ENCODE peak calls at places on chromosomes 2 and 18, in seven cellular contexts. One of them, this sample, is unnamed.

GRCh38 chr18:73715228-73715670 is 432.4 kb downstream of the FBXO15 start:
- DNase-seq in body of pancreas: no peak
- DNase-seq in left lung: no peak
- DNase-seq in lower lobe of right lung: no peak
- DNase-seq in CD8-positive, alpha-beta memory T cell: no peak
- DNase-seq in spleen: no peak
- DNase-seq in upper lobe of left lung: peak; percentile 27
- DNase-seq in this sample: peak; percentile 64

GRCh38 chr18:34631567-34631966 is 78.5 kb upstream of the DTNA start:
- DNase-seq in body of pancreas: no peak
- DNase-seq in left lung: no peak
- DNase-seq in lower lobe of right lung: no peak
- DNase-seq in CD8-positive, alpha-beta memory T cell: no peak
- DNase-seq in spleen: no peak
- DNase-seq in upper lobe of left lung: no peak
- DNase-seq in this sample: no peak

GRCh38 chr2:28895189-28895893 is 874 bp downstream of the WDR43 start:
- DNase-seq in body of pancreas: no peak
- DNase-seq in left lung: peak; percentile 53
- DNase-seq in lower lobe of right lung: no peak
- DNase-seq in CD8-positive, alpha-beta memory T cell: no peak
- DNase-seq in spleen: no peak
- DNase-seq in upper lobe of left lung: no peak
- DNase-seq in this sample: peak; percentile 77

GRCh38 chr2:143468341-143468888 is 339.2 kb downstream of the ARHGAP15 start:
- DNase-seq in body of pancreas: no peak
- DNase-seq in left lung: no peak
- DNase-seq in lower lobe of right lung: no peak
- DNase-seq in CD8-positive, alpha-beta memory T cell: no peak
- DNase-seq in spleen: no peak
- DNase-seq in upper lobe of left lung: no peak
- DNase-seq in this sample: no peak

GRCh38 chr2:130183500-130184373 is 1.7 kb downstream of the MZT2B start:
- DNase-seq in body of pancreas: peak; percentile 21
- DNase-seq in left lung: no peak
- DNase-seq in lower lobe of right lung: no peak
- DNase-seq in CD8-positive, alpha-beta memory T cell: no peak
- DNase-seq in spleen: peak; percentile 81
- DNase-seq in upper lobe of left lung: no peak
- DNase-seq in this sample: peak; percentile 46

GRCh38 chr2:183069174-183069573 is 9.4 kb upstream of the DUSP19 start:
- DNase-seq in body of pancreas: no peak
- DNase-seq in left lung: no peak
- DNase-seq in lower lobe of right lung: no peak
- DNase-seq in CD8-positive, alpha-beta memory T cell: no peak
- DNase-seq in spleen: no peak
- DNase-seq in upper lobe of left lung: no peak
- DNase-seq in this sample: no peak

GRCh38 chr2:12507295-12507694 is 209.4 kb upstream of the TRIB2 start:
- DNase-seq in body of pancreas: no peak
- DNase-seq in left lung: no peak
- DNase-seq in lower lobe of right lung: no peak
- DNase-seq in CD8-positive, alpha-beta memory T cell: no peak
- DNase-seq in spleen: no peak
- DNase-seq in upper lobe of left lung: no peak
- DNase-seq in this sample: no peak

GRCh38 chr18:75456277-75456676 is 28.8 kb upstream of the SMIM21 start:
- DNase-seq in body of pancreas: no peak
- DNase-seq in left lung: no peak
- DNase-seq in lower lobe of right lung: no peak
- DNase-seq in CD8-positive, alpha-beta memory T cell: no peak
- DNase-seq in spleen: no peak
- DNase-seq in upper lobe of left lung: no peak
- DNase-seq in this sample: no peak

GRCh38 chr2:84719434-84719833 is 161.4 kb downstream of the TRABD2A start:
- DNase-seq in body of pancreas: no peak
- DNase-seq in left lung: no peak
- DNase-seq in lower lobe of right lung: no peak
- DNase-seq in CD8-positive, alpha-beta memory T cell: peak; percentile 26
- DNase-seq in spleen: no peak
- DNase-seq in upper lobe of left lung: no peak
- DNase-seq in this sample: no peak

GRCh38 chr2:197453914-197454398 is 604 bp downstream of the COQ10B start:
- DNase-seq in body of pancreas: peak; percentile 83
- DNase-seq in left lung: no peak
- DNase-seq in lower lobe of right lung: no peak
- DNase-seq in CD8-positive, alpha-beta memory T cell: no peak
- DNase-seq in spleen: no peak
- DNase-seq in upper lobe of left lung: no peak
- DNase-seq in this sample: no peak

GRCh38 chr2:86525421-86526340 is 37.6 kb downstream of the CHMP3 start:
- DNase-seq in body of pancreas: no peak
- DNase-seq in left lung: no peak
- DNase-seq in lower lobe of right lung: no peak
- DNase-seq in CD8-positive, alpha-beta memory T cell: no peak
- DNase-seq in spleen: no peak
- DNase-seq in upper lobe of left lung: no peak
- DNase-seq in this sample: no peak

GRCh38 chr2:100202567-100202966 is 60.2 kb upstream of the AFF3 start:
- DNase-seq in body of pancreas: no peak
- DNase-seq in left lung: no peak
- DNase-seq in lower lobe of right lung: no peak
- DNase-seq in CD8-positive, alpha-beta memory T cell: no peak
- DNase-seq in spleen: no peak
- DNase-seq in upper lobe of left lung: no peak
- DNase-seq in this sample: no peak

GRCh38 chr18:62877448-62878221 is 162.3 kb downstream of the PHLPP1 start:
- DNase-seq in body of pancreas: no peak
- DNase-seq in left lung: no peak
- DNase-seq in lower lobe of right lung: no peak
- DNase-seq in CD8-positive, alpha-beta memory T cell: no peak
- DNase-seq in spleen: no peak
- DNase-seq in upper lobe of left lung: no peak
- DNase-seq in this sample: no peak

GRCh38 chr18:3281456-3282400 is 19.8 kb downstream of the MYL12B start:
- DNase-seq in body of pancreas: no peak
- DNase-seq in left lung: no peak
- DNase-seq in lower lobe of right lung: no peak
- DNase-seq in CD8-positive, alpha-beta memory T cell: peak; percentile 66
- DNase-seq in spleen: no peak
- DNase-seq in upper lobe of left lung: no peak
- DNase-seq in this sample: no peak

GRCh38 chr2:120544522-120544921 is 191.1 kb upstream of the GLI2 start:
- DNase-seq in body of pancreas: no peak
- DNase-seq in left lung: no peak
- DNase-seq in lower lobe of right lung: no peak
- DNase-seq in CD8-positive, alpha-beta memory T cell: no peak
- DNase-seq in spleen: peak; percentile 47
- DNase-seq in upper lobe of left lung: no peak
- DNase-seq in this sample: no peak

GRCh38 chr2:36468463-36469266 is 113.1 kb downstream of the CRIM1 start:
- DNase-seq in body of pancreas: no peak
- DNase-seq in left lung: no peak
- DNase-seq in lower lobe of right lung: no peak
- DNase-seq in CD8-positive, alpha-beta memory T cell: no peak
- DNase-seq in spleen: no peak
- DNase-seq in upper lobe of left lung: no peak
- DNase-seq in this sample: no peak

GRCh38 chr2:118013221-118013723 is 598 bp downstream of the CCDC93 start:
- DNase-seq in body of pancreas: peak; percentile 75
- DNase-seq in left lung: peak; percentile 70
- DNase-seq in lower lobe of right lung: peak; percentile 74
- DNase-seq in CD8-positive, alpha-beta memory T cell: peak; percentile 26
- DNase-seq in spleen: peak; percentile 94
- DNase-seq in upper lobe of left lung: peak; percentile 92
- DNase-seq in this sample: peak; percentile 59

GRCh38 chr2:55014962-55015939 is 35.0 kb downstream of the RTN4 start:
- DNase-seq in body of pancreas: peak; percentile 74
- DNase-seq in left lung: no peak
- DNase-seq in lower lobe of right lung: no peak
- DNase-seq in CD8-positive, alpha-beta memory T cell: peak; percentile 45
- DNase-seq in spleen: no peak
- DNase-seq in upper lobe of left lung: no peak
- DNase-seq in this sample: no peak

GRCh38 chr2:237673130-237673921 is 45.9 kb downstream of the LRRFIP1 start:
- DNase-seq in body of pancreas: no peak
- DNase-seq in left lung: peak; percentile 86
- DNase-seq in lower lobe of right lung: peak; percentile 93
- DNase-seq in CD8-positive, alpha-beta memory T cell: peak; percentile 95
- DNase-seq in spleen: peak; percentile 96
- DNase-seq in upper lobe of left lung: peak; percentile 96
- DNase-seq in this sample: peak; percentile 70

GRCh38 chr2:36789181-36789804 is 92.8 kb downstream of the VIT start:
- DNase-seq in body of pancreas: no peak
- DNase-seq in left lung: no peak
- DNase-seq in lower lobe of right lung: no peak
- DNase-seq in CD8-positive, alpha-beta memory T cell: no peak
- DNase-seq in spleen: no peak
- DNase-seq in upper lobe of left lung: no peak
- DNase-seq in this sample: no peak

GRCh38 chr2:165069131-165069530 is 113.8 kb upstream of the SLC38A11 start:
- DNase-seq in body of pancreas: no peak
- DNase-seq in left lung: no peak
- DNase-seq in lower lobe of right lung: no peak
- DNase-seq in CD8-positive, alpha-beta memory T cell: no peak
- DNase-seq in spleen: no peak
- DNase-seq in upper lobe of left lung: no peak
- DNase-seq in this sample: no peak

GRCh38 chr2:165070089-165070488 is 114.8 kb upstream of the SLC38A11 start:
- DNase-seq in body of pancreas: no peak
- DNase-seq in left lung: no peak
- DNase-seq in lower lobe of right lung: no peak
- DNase-seq in CD8-positive, alpha-beta memory T cell: no peak
- DNase-seq in spleen: no peak
- DNase-seq in upper lobe of left lung: peak; percentile 21
- DNase-seq in this sample: no peak

GRCh38 chr2:165064743-165065142 is 109.4 kb upstream of the SLC38A11 start:
- DNase-seq in body of pancreas: no peak
- DNase-seq in left lung: no peak
- DNase-seq in lower lobe of right lung: no peak
- DNase-seq in CD8-positive, alpha-beta memory T cell: no peak
- DNase-seq in spleen: no peak
- DNase-seq in upper lobe of left lung: no peak
- DNase-seq in this sample: no peak

GRCh38 chr2:165067958-165068612 is 112.8 kb upstream of the SLC38A11 start:
- DNase-seq in body of pancreas: peak; percentile 51
- DNase-seq in left lung: peak; percentile 70
- DNase-seq in lower lobe of right lung: no peak
- DNase-seq in CD8-positive, alpha-beta memory T cell: no peak
- DNase-seq in spleen: no peak
- DNase-seq in upper lobe of left lung: no peak
- DNase-seq in this sample: peak; percentile 46
- H3K4me3 ChIP-seq in body of pancreas: no peak overlapping the region
- H3K4me3 ChIP-seq in left lung: no peak overlapping the region
- H3K4me3 ChIP-seq in lower lobe of right lung: no peak overlapping the region
- H3K4me3 ChIP-seq in CD8-positive, alpha-beta memory T cell: no peak overlapping the region
- H3K4me3 ChIP-seq in spleen: no peak overlapping the region
- H3K4me3 ChIP-seq in upper lobe of left lung: no peak overlapping the region
- H3K4me3 ChIP-seq in this sample: no peak overlapping the region

GRCh38 chr2:241036964-241037421 is 38.6 kb downstream of the SNED1 start:
- DNase-seq in body of pancreas: peak; percentile 13
- DNase-seq in left lung: peak; percentile 27
- DNase-seq in lower lobe of right lung: no peak
- DNase-seq in CD8-positive, alpha-beta memory T cell: no peak
- DNase-seq in spleen: peak; percentile 82
- DNase-seq in upper lobe of left lung: no peak
- DNase-seq in this sample: peak; percentile 18

GRCh38 chr2:241037498-241037897 is 39.1 kb downstream of the SNED1 start:
- DNase-seq in body of pancreas: no peak
- DNase-seq in left lung: no peak
- DNase-seq in lower lobe of right lung: no peak
- DNase-seq in CD8-positive, alpha-beta memory T cell: no peak
- DNase-seq in spleen: no peak
- DNase-seq in upper lobe of left lung: no peak
- DNase-seq in this sample: no peak

GRCh38 chr2:241040081-241040803 is 41.8 kb downstream of the SNED1 start:
- DNase-seq in body of pancreas: no peak
- DNase-seq in left lung: no peak
- DNase-seq in lower lobe of right lung: no peak
- DNase-seq in CD8-positive, alpha-beta memory T cell: no peak
- DNase-seq in spleen: no peak
- DNase-seq in upper lobe of left lung: peak; percentile 62
- DNase-seq in this sample: no peak

GRCh38 chr2:241039416-241039815 is 41.0 kb downstream of the SNED1 start:
- DNase-seq in body of pancreas: no peak
- DNase-seq in left lung: no peak
- DNase-seq in lower lobe of right lung: no peak
- DNase-seq in CD8-positive, alpha-beta memory T cell: no peak
- DNase-seq in spleen: no peak
- DNase-seq in upper lobe of left lung: no peak
- DNase-seq in this sample: no peak

DNA sequence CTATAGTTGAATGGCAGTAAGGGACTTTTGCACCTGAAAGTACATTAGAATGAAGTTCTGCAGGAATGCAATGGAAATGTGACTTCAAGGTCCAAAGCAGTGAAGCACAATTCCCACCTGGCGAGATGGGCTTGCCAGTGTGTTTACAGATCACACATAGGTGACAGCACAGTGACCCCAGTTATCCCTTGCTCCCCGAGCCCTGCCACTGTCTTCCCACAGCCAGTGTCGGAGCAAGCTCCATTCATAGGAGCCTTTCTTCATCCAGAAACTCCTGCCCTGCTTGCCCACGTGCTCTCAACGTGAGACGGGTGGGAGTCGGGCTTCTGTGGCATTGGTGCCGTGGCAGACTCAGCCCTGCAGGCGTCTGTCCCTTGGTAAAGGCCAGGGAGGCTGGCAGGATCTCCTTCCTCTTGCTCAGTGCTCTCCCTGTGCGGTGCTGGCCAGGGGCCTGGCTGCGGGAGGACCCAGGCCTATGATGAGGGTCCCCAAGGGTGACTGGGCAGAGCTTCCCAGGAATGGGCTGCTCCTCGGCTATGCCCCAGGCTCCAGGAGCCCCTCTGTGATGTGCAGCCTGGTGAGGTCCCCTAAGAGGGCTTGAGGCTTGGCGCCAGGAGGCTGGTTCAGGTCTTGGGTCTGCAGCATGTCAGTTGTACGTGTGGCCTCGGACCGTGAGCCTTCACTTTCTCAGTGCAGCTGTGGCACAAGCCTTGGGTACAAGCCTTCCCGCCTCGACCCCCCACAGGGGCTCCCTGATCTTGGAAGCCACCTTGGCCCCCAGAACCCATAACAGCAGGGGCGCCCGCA is 40.2 kb downstream of the SNED1 start:
- DNase-seq in body of pancreas: peak; percentile 10
- DNase-seq in left lung: peak; percentile 29
- DNase-seq in lower lobe of right lung: no peak
- DNase-seq in CD8-positive, alpha-beta memory T cell: no peak
- DNase-seq in spleen: no peak
- DNase-seq in upper lobe of left lung: peak; percentile 57
- DNase-seq in this sample: peak; percentile 34
- H3K4me1 ChIP-seq in body of pancreas: peaks cover 10% of the 10 kb centered on the region
- H3K4me1 ChIP-seq in left lung: peaks cover 9% of the 10 kb centered on the region
- H3K4me1 ChIP-seq in lower lobe of right lung: peaks cover 15% of the 10 kb centered on the region
- H3K4me1 ChIP-seq in CD8-positive, alpha-beta memory T cell: peaks cover 14% of the 10 kb centered on the region
- H3K4me1 ChIP-seq in spleen: peaks cover 59% of the 10 kb centered on the region
- H3K4me1 ChIP-seq in upper lobe of left lung: peaks cover 24% of the 10 kb centered on the region
- H3K4me1 ChIP-seq in this sample: peaks cover 5% of the 10 kb centered on the region

GRCh38 chr2:110741491-110741980 is 9.2 kb downstream of the ACOXL start:
- DNase-seq in body of pancreas: no peak
- DNase-seq in left lung: no peak
- DNase-seq in lower lobe of right lung: no peak
- DNase-seq in CD8-positive, alpha-beta memory T cell: no peak
- DNase-seq in spleen: no peak
- DNase-seq in upper lobe of left lung: no peak
- DNase-seq in this sample: no peak
- H3K27ac ChIP-seq in body of pancreas: no peak overlapping the region
- H3K27ac ChIP-seq in left lung: no peak overlapping the region
- H3K27ac ChIP-seq in lower lobe of right lung: peak overlapping the region; percentile 41
- H3K27ac ChIP-seq in CD8-positive, alpha-beta memory T cell: no peak overlapping the region
- H3K27ac ChIP-seq in spleen: no peak overlapping the region
- H3K27ac ChIP-seq in upper lobe of left lung: no peak overlapping the region
- H3K27ac ChIP-seq in this sample: no peak overlapping the region

GRCh38 chr2:211631503-211631902 is 907.1 kb downstream of the ERBB4 start:
- DNase-seq in body of pancreas: no peak
- DNase-seq in left lung: no peak
- DNase-seq in lower lobe of right lung: no peak
- DNase-seq in CD8-positive, alpha-beta memory T cell: no peak
- DNase-seq in spleen: no peak
- DNase-seq in upper lobe of left lung: no peak
- DNase-seq in this sample: no peak
- H3K4me3 ChIP-seq in body of pancreas: no peak overlapping the region
- H3K4me3 ChIP-seq in left lung: no peak overlapping the region
- H3K4me3 ChIP-seq in lower lobe of right lung: no peak overlapping the region
- H3K4me3 ChIP-seq in CD8-positive, alpha-beta memory T cell: no peak overlapping the region
- H3K4me3 ChIP-seq in spleen: no peak overlapping the region
- H3K4me3 ChIP-seq in upper lobe of left lung: no peak overlapping the region
- H3K4me3 ChIP-seq in this sample: no peak overlapping the region